ENCODE peak calls at places on chromosomes 4 and X, in nine cellular contexts. K is Peyer's patch; Y is upper lobe of right lung; S is COR-L47; H is AG08396; X is NCI-H146; Q is endothelial cell of umbilical vein; D is T-helper 2 cell; P is activated CD4-positive, alpha-beta T cell treated with anti-CD3 and anti-CD28 coated beads, Interleukin-2, amount 50 U/mL, for 24 hours. L is an unnamed sample.

GRCh38 chr4:2472187-2472586 is 3.3 kb downstream of the RNF4 start:
- DNase-seq in K (no peak), Y (no peak), S (no peak), H (peak; percentile 20), X (no peak), Q (no peak), D (no peak), P (no peak), L (no peak)

GRCh38 chr4:80360102-80360501 is 24.6 kb downstream of the CFAP299 start:
- DNase-seq in K (no peak), Y (no peak), S (no peak), H (no peak), X (no peak), Q (no peak), D (no peak), P (no peak), L (peak; percentile 78)

GRCh38 chr4:20629180-20630115 is 70.8 kb upstream of the PACRGL start:
- DNase-seq in K (no peak), Y (no peak), S (no peak), H (no peak), X (no peak), Q (no peak), D (no peak), P (no peak), L (no peak)

GRCh38 chr4:159267023-159267939 is 164.4 kb downstream of the RAPGEF2 start:
- DNase-seq in K (no peak), Y (no peak), S (no peak), H (peak; percentile 12), X (no peak), Q (peak; percentile 83), D (no peak), P (no peak), L (no peak)

GRCh38 chr4:42672359-42673083 is 15.6 kb upstream of the ATP8A1 start:
- DNase-seq in K (no peak), Y (no peak), S (no peak), H (no peak), X (no peak), Q (no peak), D (no peak), P (no peak), L (no peak)

GRCh38 chr4:14867847-14868246 is 134.4 kb upstream of the CPEB2 start:
- DNase-seq in K (no peak), Y (no peak), S (no peak), H (no peak), X (peak; percentile 97), Q (no peak), D (no peak), P (no peak), L (no peak)

GRCh38 chr4:7252510-7253340 is 60.4 kb downstream of the SORCS2 start:
- DNase-seq in K (no peak), Y (no peak), S (no peak), H (no peak), X (no peak), Q (no peak), D (no peak), P (no peak), L (no peak)

GRCh38 chrX:107678957-107679740 is 50.8 kb downstream of the PRPS1 start:
- DNase-seq in K (peak; percentile 94), Y (peak; percentile 76), S (no peak), H (no peak), X (no peak), Q (no peak), D (peak; percentile 61), P (no peak), L (peak; percentile 51)

GRCh38 chrX:19686876-19687275 is 171.6 kb upstream of the MAP3K15 start:
- DNase-seq in K (no peak), Y (no peak), S (no peak), H (no peak), X (no peak), Q (no peak), D (no peak), P (no peak), L (no peak)

GRCh38 chr4:37858877-37859276 is 32.0 kb upstream of the TBC1D1 start:
- DNase-seq in K (no peak), Y (no peak), S (no peak), H (no peak), X (no peak), Q (no peak), D (no peak), P (no peak), L (no peak)

GRCh38 chr4:21512351-21512750 is 436.2 kb downstream of the KCNIP4 start:
- DNase-seq in K (no peak), Y (no peak), S (peak; percentile 77), H (peak; percentile 9), X (peak; percentile 23), Q (peak; percentile 71), D (no peak), P (no peak), L (no peak)

GRCh38 chr4:56186808-56187523 is 200.3 kb downstream of the AASDH start:
- DNase-seq in K (no peak), Y (no peak), S (no peak), H (no peak), X (peak; percentile 51), Q (no peak), D (no peak), P (no peak), L (no peak)

GRCh38 chrX:73855546-73855945 is 292.5 kb downstream of the CHIC1 start:
- DNase-seq in K (peak; percentile 88), Y (no peak), S (no peak), H (peak; percentile 58), X (peak; percentile 18), Q (peak; percentile 62), D (peak; percentile 27), P (peak; percentile 18), L (peak; percentile 69)

GRCh38 chr4:139692300-139693012 is 26.8 kb downstream of the MGST2 start:
- DNase-seq in K (no peak), Y (no peak), S (peak; percentile 29), H (no peak), X (peak; percentile 27), Q (peak; percentile 12), D (no peak), P (no peak), L (no peak)

GRCh38 chr4:73053076-73053475 is 16.4 kb downstream of the COX18 start:
- DNase-seq in K (no peak), Y (no peak), S (no peak), H (no peak), X (no peak), Q (no peak), D (no peak), P (no peak), L (no peak)

GRCh38 chrX:150984164-150984824 is 1.2 kb downstream of the HMGB3 start:
- DNase-seq in K (no peak), Y (no peak), S (no peak), H (no peak), X (peak; percentile 39), Q (no peak), D (peak; percentile 4), P (no peak), L (peak; percentile 24)

GRCh38 chrX:153492543-153492942 is 2.2 kb upstream of the BGN start:
- DNase-seq in K (no peak), Y (no peak), S (no peak), H (no peak), X (no peak), Q (no peak), D (no peak), P (no peak), L (no peak)

GRCh38 chr4:34323549-34324325 is 1920.6 kb downstream of the ARAP2 start:
- DNase-seq in K (no peak), Y (no peak), S (peak; percentile 1), H (no peak), X (peak; percentile 79), Q (no peak), D (no peak), P (no peak), L (no peak)

GRCh38 chrX:2504706-2505332 is 4.0 kb upstream of the DHRSX start:
- DNase-seq in K (no peak), Y (no peak), S (no peak), H (no peak), X (no peak), Q (no peak), D (no peak), P (no peak), L (no peak)

GRCh38 chr4:56791316-56791715 is 30.2 kb downstream of the SPINK2 start:
- DNase-seq in K (no peak), Y (no peak), S (no peak), H (no peak), X (no peak), Q (no peak), D (no peak), P (no peak), L (no peak)

GRCh38 chrX:145506225-145506624 is 258.9 kb downstream of the SPANXN1 start:
- DNase-seq in K (no peak), Y (no peak), S (no peak), H (no peak), X (no peak), Q (no peak), D (no peak), P (no peak), L (no peak)

GRCh38 chrX:133922390-133922772 is 63.0 kb downstream of the GPC3 start:
- DNase-seq in K (no peak), Y (no peak), S (no peak), H (no peak), X (no peak), Q (no peak), D (no peak), P (no peak), L (peak; percentile 83)

GRCh38 chr4:56062527-56062926 is 113.8 kb downstream of the CEP135 start:
- DNase-seq in K (no peak), Y (no peak), S (no peak), H (no peak), X (no peak), Q (no peak), D (no peak), P (no peak), L (no peak)

GRCh38 chr4:79528241-79528706 is 120.2 kb upstream of the GK2 start:
- DNase-seq in K (no peak), Y (no peak), S (no peak), H (no peak), X (no peak), Q (no peak), D (no peak), P (no peak), L (peak; percentile 61)

GRCh38 chr4:168690199-168690598 is 193.3 kb downstream of the PALLD start:
- DNase-seq in K (no peak), Y (no peak), S (no peak), H (no peak), X (no peak), Q (no peak), D (no peak), P (no peak), L (no peak)

GRCh38 chr4:57119054-57119651 is 9.0 kb upstream of the IGFBP7 start:
- DNase-seq in K (peak; percentile 50), Y (peak; percentile 55), S (no peak), H (peak; percentile 87), X (no peak), Q (peak; percentile 82), D (no peak), P (no peak), L (no peak)

GRCh38 chrX:54066841-54067240 is 22.6 kb upstream of the PHF8 start:
- DNase-seq in K (no peak), Y (no peak), S (no peak), H (peak; percentile 39), X (no peak), Q (no peak), D (no peak), P (no peak), L (no peak)

GRCh38 chr4:127985989-127986388 is 20.8 kb downstream of the ABHD18 start:
- DNase-seq in K (no peak), Y (no peak), S (no peak), H (no peak), X (no peak), Q (no peak), D (no peak), P (no peak), L (no peak)

GRCh38 chr4:10619220-10619619 is 65.3 kb downstream of the CLNK start:
- DNase-seq in K (no peak), Y (no peak), S (peak; percentile 99), H (no peak), X (peak; percentile 89), Q (peak; percentile 22), D (no peak), P (no peak), L (no peak)

GRCh38 chr4:79395883-79396282 is 12.1 kb downstream of the GK2 start:
- DNase-seq in K (no peak), Y (no peak), S (no peak), H (no peak), X (no peak), Q (no peak), D (no peak), P (no peak), L (no peak)

GRCh38 chr4:84089652-84090437 is 409.2 kb downstream of the NKX6-1 start:
- DNase-seq in K (no peak), Y (no peak), S (no peak), H (no peak), X (no peak), Q (no peak), D (no peak), P (no peak), L (no peak)